ENCODE peak calls at places on chromosome 17, in seven cellular contexts. S is HEK293T; P is IMR-90; W is naive thymus-derived CD8-positive, alpha-beta T cell; X is dermis microvascular lymphatic vessel endothelial cell; U is NCI-H187; Z is caudate nucleus. N is an unnamed sample.

GRCh38 chr17:21199311-21199710 is 14.7 kb downstream of the TMEM11 start:
- DNase-seq in W (no peak), U (no peak), Z (no peak), P (no peak), X (no peak), S (no peak), N (no peak)

GRCh38 chr17:48612854-48613691 is 2.0 kb downstream of the HOXB8 start:
- DNase-seq in X (no peak), P (peak; percentile 61), U (no peak), Z (no peak), S (no peak), W (no peak), N (peak; percentile 53)

GRCh38 chr17:41339571-41340169 is 11.0 kb downstream of the KRT33A start:
- DNase-seq in S (no peak), Z (no peak), P (no peak), X (no peak), U (no peak), W (no peak), N (peak; percentile 35)

GRCh38 chr17:9676742-9677387 is 31.5 kb downstream of the USP43 start:
- DNase-seq in X (no peak), P (peak; percentile 12), U (no peak), Z (no peak), W (no peak), S (no peak), N (no peak)

GRCh38 chr17:17416400-17417360 is 60.1 kb upstream of the MED9 start:
- DNase-seq in U (no peak), Z (peak; percentile 8), X (peak; percentile 79), W (no peak), P (peak; percentile 87), S (no peak), N (no peak)

GRCh38 chr17:80789356-80789902 is 202.2 kb upstream of the CHMP6 start:
- DNase-seq in X (peak; percentile 67), P (peak; percentile 97), S (no peak), W (no peak), U (peak; percentile 32), Z (no peak), N (no peak)

GRCh38 chr17:39845052-39845976 is 18.8 kb downstream of the IKZF3 start:
- DNase-seq in U (no peak), X (no peak), W (no peak), Z (no peak), S (no peak), P (peak; percentile 5), N (no peak)

GRCh38 chr17:15194859-15195277 is 70.3 kb downstream of the PMP22 start:
- DNase-seq in X (no peak), Z (no peak), W (no peak), P (peak; percentile 2), U (no peak), S (no peak), N (no peak)

GRCh38 chr17:4449736-4450135 is 16.0 kb downstream of the SPNS3 start:
- DNase-seq in P (no peak), S (no peak), Z (no peak), U (no peak), W (no peak), X (no peak), N (no peak)

GRCh38 chr17:13561606-13562270 is 40.0 kb downstream of the HS3ST3A1 start:
- DNase-seq in X (no peak), U (no peak), Z (no peak), W (no peak), P (no peak), S (no peak), N (no peak)

GRCh38 chr17:14301761-14302401 is 1.0 kb downstream of the HS3ST3B1 start:
- DNase-seq in W (no peak), X (no peak), U (no peak), S (no peak), Z (no peak), P (peak; percentile 48), N (peak; percentile 79)

GRCh38 chr17:36152639-36153120 is 23.8 kb downstream of the TBC1D3B start:
- DNase-seq in W (no peak), Z (no peak), S (no peak), U (no peak), P (no peak), X (no peak), N (no peak)

GRCh38 chr17:77346765-77347164 is 206.0 kb downstream of the SEC14L1 start:
- DNase-seq in W (no peak), Z (no peak), U (no peak), X (no peak), P (no peak), S (no peak), N (no peak)

GRCh38 chr17:43020789-43021738 is 1.1 kb downstream of the VAT1 start:
- DNase-seq in Z (no peak), S (peak; percentile 62), P (peak; percentile 50), X (peak; percentile 32), U (peak; percentile 35), W (peak; percentile 22), N (peak; percentile 23)

GRCh38 chr17:78110363-78111011 is 18.1 kb downstream of the TMC6 start:
- DNase-seq in W (no peak), S (no peak), P (no peak), U (no peak), Z (no peak), X (no peak), N (no peak)

GRCh38 chr17:78118801-78119241 is 9.7 kb downstream of the TMC6 start:
- DNase-seq in P (no peak), Z (no peak), U (no peak), S (no peak), X (no peak), W (no peak), N (no peak)

N was measured in stimulated activated naive CD4-positive, alpha-beta T cell.